ENCODE peak calls at places on chromosomes 16 and 17, in six cellular contexts. B, X, O, E, Q and R are unnamed samples.

GRCh38 chr17:79651751-79652150 is 40.9 kb upstream of the RBFOX3 start:
- DNase-seq in B (no peak), X (peak), O (no peak), E (peak), Q (no peak), R (no peak)

GRCh38 chr16:50021509-50021908 is 3.5 kb upstream of the CNEP1R1 start:
- DNase-seq in B (no peak), X (no peak), O (no peak), E (peak), Q (peak), R (peak)

GRCh38 chr17:35683588-35683987 is 47.9 kb upstream of the RASL10B start:
- DNase-seq in B (no peak), X (no peak), O (no peak), E (no peak), Q (no peak), R (no peak)

GRCh38 chr16:69748694-69749345 is 5.9 kb downstream of the NOB1 start:
- DNase-seq in B (no peak), X (no peak), O (no peak), E (no peak), Q (no peak), R (no peak)

GRCh38 chr17:10633738-10634379 is 23.2 kb downstream of the MYH3 start:
- DNase-seq in B (no peak), X (no peak), O (no peak), E (no peak), Q (no peak), R (no peak)

GRCh38 chr17:42895185-42895555 is 5.4 kb upstream of the G6PC1 start:
- DNase-seq in B (peak), X (no peak), O (peak), E (no peak), Q (no peak), R (no peak)

GRCh38 chr16:20868890-20869289 is 31.3 kb downstream of the DCUN1D3 start:
- DNase-seq in B (peak), X (no peak), O (peak), E (no peak), Q (no peak), R (no peak)

GRCh38 chr17:82449136-82449882 is 1.2 kb downstream of the CYBC1 start:
- DNase-seq in B (no peak), X (no peak), O (no peak), E (peak), Q (no peak), R (no peak)

GRCh38 chr17:2262146-2262587 is 41.4 kb downstream of the SMG6 start:
- DNase-seq in B (peak), X (no peak), O (peak), E (no peak), Q (no peak), R (no peak)

GRCh38 chr16:88072571-88073001 is 121.4 kb downstream of the BANP start:
- DNase-seq in B (no peak), X (no peak), O (no peak), E (no peak), Q (no peak), R (no peak)

GRCh38 chr17:9192010-9192409 is 170.7 kb downstream of the NTN1 start:
- DNase-seq in B (peak), X (no peak), O (no peak), E (no peak), Q (no peak), R (no peak)

GRCh38 chr17:36949461-36949927 is 740 bp downstream of the AATF start:
- DNase-seq in B (peak), X (no peak), O (no peak), E (no peak), Q (no peak), R (no peak)

GRCh38 chr17:18117533-18117932 is 9.0 kb downstream of the MYO15A start:
- DNase-seq in B (no peak), X (no peak), O (no peak), E (no peak), Q (no peak), R (no peak)

GRCh38 chr16:51556694-51557327 is 405.7 kb upstream of the SALL1 start:
- DNase-seq in B (peak), X (no peak), O (peak), E (no peak), Q (no peak), R (no peak)

GRCh38 chr16:75116081-75116910 is at the start of gene LDHD:
- DNase-seq in B (no peak), X (peak), O (no peak), E (peak), Q (no peak), R (no peak)

GRCh38 chr17:60163108-60163784 is 13.5 kb downstream of the CA4 start:
- DNase-seq in B (no peak), X (peak), O (no peak), E (peak), Q (no peak), R (no peak)

GRCh38 chr17:2786176-2786881 is 9.9 kb upstream of the RAP1GAP2 start:
- DNase-seq in B (peak), X (peak), O (peak), E (peak), Q (peak), R (peak)

GRCh38 chr17:78592991-78593329 is 15.8 kb upstream of the DNAH17 start:
- DNase-seq in B (no peak), X (no peak), O (peak), E (no peak), Q (no peak), R (no peak)

GRCh38 chr16:65509172-65509571 is 387.3 kb upstream of the CDH11 start:
- DNase-seq in B (no peak), X (no peak), O (no peak), E (no peak), Q (no peak), R (no peak)

GRCh38 chr16:85302018-85302847 is 190.0 kb upstream of the CIBAR2 start:
- DNase-seq in B (peak), X (no peak), O (peak), E (no peak), Q (no peak), R (no peak)

GRCh38 chr16:28166394-28167208 is 45.2 kb downstream of the XPO6 start:
- DNase-seq in B (peak), X (no peak), O (peak), E (no peak), Q (peak), R (no peak)

GRCh38 chr17:65061621-65062020 is 5.1 kb upstream of the GNA13 start:
- DNase-seq in B (no peak), X (no peak), O (no peak), E (no peak), Q (no peak), R (no peak)

GRCh38 chr17:65060855-65061254 is 4.3 kb upstream of the GNA13 start:
- DNase-seq in B (no peak), X (no peak), O (no peak), E (no peak), Q (no peak), R (no peak)

GRCh38 chr17:65066858-65067257 is 10.3 kb upstream of the GNA13 start:
- DNase-seq in B (no peak), X (no peak), O (no peak), E (no peak), Q (no peak), R (no peak)

GRCh38 chr17:65062168-65062915 is 5.8 kb upstream of the GNA13 start:
- DNase-seq in B (no peak), X (no peak), O (peak), E (no peak), Q (peak), R (no peak)

GRCh38 chr17:65064452-65065019 is 8.0 kb upstream of the GNA13 start:
- DNase-seq in B (peak), X (no peak), O (peak), E (peak), Q (no peak), R (no peak)
- H2AFZ ChIP-seq in B (peak), X (peak), O (peak), E (no peak), Q (peak), R (peak)

GRCh38 chr16:3305109-3306068 is at the start of the genes TIGD7 and ZNF75A:
- DNase-seq in B (peak), X (peak), O (peak), E (peak), Q (peak), R (peak)
- H3K18ac ChIP-seq in B (peak), X (peak), O (peak), E (peak), Q (peak), R (peak)

DNA sequence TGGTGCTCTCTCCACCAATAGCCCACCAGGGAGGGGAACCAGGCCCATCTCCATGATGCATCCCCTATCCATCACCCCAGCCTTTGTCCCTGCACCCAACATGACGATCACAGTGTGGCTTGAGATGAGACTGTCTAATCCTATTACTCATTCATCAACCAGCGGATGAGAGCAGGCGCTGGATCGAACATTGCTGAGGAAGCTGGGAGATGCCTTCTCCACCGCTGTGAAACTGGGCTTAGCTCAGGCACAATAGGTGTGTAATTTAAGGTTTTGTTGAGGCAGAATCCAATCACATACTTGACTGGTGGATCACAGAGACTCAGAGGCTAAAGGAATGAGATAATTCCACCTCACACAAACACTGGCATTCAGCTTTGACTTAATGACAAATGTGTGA is 64.6 kb upstream of the IRX3 start:
- DNase-seq in B (no peak), X (no peak), O (no peak), E (no peak), Q (no peak), R (peak)
- H4K91ac ChIP-seq in B (no peak), X (no peak), O (no peak), E (no peak), Q (no peak), R (no peak)

GRCh38 chr16:22424161-22424937 is 49.9 kb upstream of the CDR2 start:
- DNase-seq in B (no peak), X (peak), O (no peak), E (no peak), Q (no peak), R (no peak)
- H2AFZ ChIP-seq in B (peak), X (no peak), O (no peak), E (no peak), Q (no peak), R (no peak)